ENCODE peak calls at places on chromosomes 13 and 19, in ten cellular contexts. V is RPMI7951; S is anterior cingulate cortex; E is Kasumi-1; J is putamen; U is AG04450; R is T-helper 2 cell; O is midbrain; W is effector memory CD4-positive, alpha-beta T cell; C is NCI-H1105 treated with DMSO at 0.1 percent for 48 hours. N is an unnamed sample.
A peak's percentile ranks its signal among the peaks of the same experiment; 100 is the strongest.

GRCh38 chr13:23608704-23609413 is 38.6 kb downstream of the TNFRSF19 start:
- DNase-seq in V (peak; percentile 94), S (no peak), E (peak; percentile 9), C (no peak), R (no peak), W (no peak), J (peak; percentile 30), U (no peak), O (peak; percentile 16), N (peak; percentile 74)

GRCh38 chr13:77692746-77693448 is 4.6 kb upstream of the SLAIN1 start:
- DNase-seq in V (no peak), R (no peak), C (no peak), J (peak; percentile 74), S (no peak), O (peak; percentile 66), W (no peak), U (no peak), E (no peak), N (no peak)

GRCh38 chr13:36251528-36251927 is 37.2 kb upstream of the SOHLH2 start:
- DNase-seq in V (no peak), C (no peak), E (no peak), S (no peak), R (no peak), W (no peak), J (no peak), U (no peak), O (no peak), N (no peak)

GRCh38 chr13:81791636-81792035 is 1450.7 kb upstream of the SPRY2 start:
- DNase-seq in E (no peak), O (no peak), J (no peak), V (no peak), C (no peak), W (no peak), R (no peak), S (no peak), U (no peak), N (no peak)

GRCh38 chr19:35657904-35658700 is 8.2 kb upstream of the UPK1A start:
- DNase-seq in U (no peak), E (no peak), C (no peak), J (no peak), O (no peak), R (no peak), S (no peak), V (no peak), W (no peak), N (no peak)

GRCh38 chr19:18759435-18760426 is 31.4 kb downstream of the COMP start:
- DNase-seq in E (no peak), R (no peak), O (no peak), W (no peak), U (no peak), C (no peak), J (no peak), S (no peak), V (no peak), N (no peak)

GRCh38 chr13:97474581-97474980 is 40.6 kb downstream of the RAP2A start:
- DNase-seq in J (no peak), W (no peak), E (no peak), C (no peak), R (no peak), V (no peak), S (no peak), O (no peak), U (peak; percentile 8), N (no peak)

GRCh38 chr19:18349524-18350128 is 9.2 kb downstream of the PGPEP1 start:
- DNase-seq in R (no peak), W (no peak), S (no peak), E (peak; percentile 38), J (no peak), O (no peak), V (peak; percentile 47), C (peak; percentile 18), U (no peak), N (peak; percentile 69)

GRCh38 chr19:40217921-40218890 is at the start of gene TTC9B:
- DNase-seq in J (no peak), E (no peak), R (peak; percentile 50), U (no peak), O (peak; percentile 55), W (peak; percentile 7), C (no peak), S (no peak), V (no peak), N (peak; percentile 71)

GRCh38 chr13:22592515-22592914 is 588.3 kb upstream of the SGCG start:
- DNase-seq in J (no peak), E (no peak), S (no peak), V (no peak), C (no peak), U (no peak), O (no peak), R (no peak), W (no peak), N (no peak)

GRCh38 chr19:56170261-56170660 is 5.5 kb upstream of the GALP start:
- DNase-seq in O (no peak), S (no peak), R (no peak), E (no peak), V (peak; percentile 73), U (no peak), W (no peak), J (no peak), C (no peak), N (no peak)

GRCh38 chr13:112730157-112730671 is 40.4 kb downstream of the ATP11A start:
- DNase-seq in S (no peak), R (no peak), C (no peak), U (no peak), V (no peak), J (no peak), E (no peak), O (no peak), W (no peak), N (no peak)

GRCh38 chr13:91133941-91134772 is 213.3 kb upstream of the MIR17HG start:
- DNase-seq in O (peak; percentile 74), U (peak; percentile 4), C (peak; percentile 17), J (peak; percentile 53), E (peak; percentile 37), S (peak; percentile 18), R (peak; percentile 22), V (peak; percentile 31), W (no peak), N (peak; percentile 31)

GRCh38 chr13:103157034-103157433 is 90.8 kb upstream of the SLC10A2 start:
- DNase-seq in O (no peak), V (no peak), R (no peak), S (no peak), C (no peak), U (no peak), J (no peak), E (no peak), W (no peak), N (no peak)

GRCh38 chr19:43471091-43471490 is 5.7 kb upstream of the LYPD3 start:
- DNase-seq in O (no peak), C (no peak), U (no peak), J (no peak), S (no peak), R (no peak), V (no peak), W (no peak), E (no peak), N (no peak)

GRCh38 chr19:35949131-35949530 is 13.0 kb downstream of the LRFN3 start:
- DNase-seq in V (peak; percentile 20), U (no peak), E (no peak), C (no peak), J (no peak), R (no peak), O (no peak), S (no peak), W (no peak), N (no peak)

GRCh38 chr13:30752201-30752797 is 17.0 kb downstream of the ALOX5AP start:
- DNase-seq in S (no peak), V (peak; percentile 74), W (no peak), R (no peak), U (no peak), O (no peak), E (no peak), J (no peak), C (no peak), N (peak; percentile 82)

GRCh38 chr19:41228486-41228885 is 9.5 kb downstream of the AXL start:
- DNase-seq in R (no peak), C (no peak), J (no peak), V (no peak), S (no peak), E (no peak), O (no peak), W (no peak), U (no peak), N (no peak)

GRCh38 chr19:10474962-10475451 is 28.1 kb downstream of the KEAP1 start:
- DNase-seq in C (no peak), V (no peak), E (no peak), R (no peak), W (no peak), O (no peak), S (no peak), U (no peak), J (no peak), N (no peak)

GRCh38 chr13:99104396-99104795 is 96.3 kb upstream of the UBAC2 start:
- DNase-seq in C (no peak), E (no peak), J (peak; percentile 68), W (no peak), S (no peak), U (no peak), V (no peak), R (no peak), O (no peak), N (no peak)

GRCh38 chr19:55642153-55643002 is 1.1 kb upstream of the ZNF581 start:
- DNase-seq in S (no peak), U (no peak), W (no peak), R (peak; percentile 39), O (no peak), C (no peak), J (no peak), E (no peak), V (no peak), N (peak; percentile 38)

GRCh38 chr19:30214651-30215051 is 157.5 kb upstream of the ZNF536 start:
- DNase-seq in R (peak; percentile 47), J (no peak), U (no peak), V (no peak), E (no peak), S (no peak), W (no peak), O (no peak), C (no peak), N (no peak)